ENCODE peak calls at places on chromosome 11, in four cellular contexts. U, L, W and D are unnamed samples.

GRCh38 chr11:131710511-131710910 is 340.1 kb downstream of the NTM start:
- DNase-seq in L (no peak), W (peak; percentile 1), U (no peak), D (no peak)

GRCh38 chr11:128095459-128096096 is 491.8 kb downstream of the ETS1 start:
- DNase-seq in W (peak; percentile 97), U (no peak), L (no peak), D (peak; percentile 49)

GRCh38 chr11:122177238-122177637 is 61.2 kb upstream of the BLID start:
- DNase-seq in W (no peak), U (no peak), L (no peak), D (no peak)

GRCh38 chr11:57641426-57641825 is 8.3 kb downstream of the YPEL4 start:
- DNase-seq in U (no peak), L (no peak), W (peak; percentile 65), D (peak; percentile 35)

GRCh38 chr11:101453682-101454081 is 130.1 kb downstream of the TRPC6 start:
- DNase-seq in L (no peak), W (peak; percentile 57), U (no peak), D (no peak)

GRCh38 chr11:130043575-130043974 is 26.1 kb upstream of the APLP2 start:
- DNase-seq in W (no peak), L (no peak), U (no peak), D (no peak)

GRCh38 chr11:45087301-45087700 is 59.1 kb upstream of the PRDM11 start:
- DNase-seq in W (no peak), L (no peak), U (no peak), D (no peak)

GRCh38 chr11:33910261-33910959 is 18.5 kb upstream of the LMO2 start:
- DNase-seq in L (no peak), U (no peak), W (no peak), D (no peak)

GRCh38 chr11:11502303-11502828 is 119.4 kb downstream of the GALNT18 start:
- DNase-seq in U (no peak), W (peak; percentile 43), L (no peak), D (no peak)

GRCh38 chr11:120169981-120170698 is 32.2 kb upstream of the TRIM29 start:
- DNase-seq in L (no peak), U (no peak), W (no peak), D (no peak)